ENCODE peak calls at places on chromosomes 3 and 15, in five cellular contexts. N, M, Q, L and F are unnamed samples. For H3K9me3 and H3K36me3, the result is how much of the 10 kb centered on the place peaks cover.

GRCh38 chr15:65175511-65175910 is 9.6 kb downstream of the CLPX start:
- DNase-seq in N (no peak), Q (no peak), M (no peak), L (no peak), F (no peak)

GRCh38 chr15:87672309-87672897 is 584.1 kb downstream of the NTRK3 start:
- DNase-seq in Q (no peak), M (no peak), L (no peak), N (no peak), F (no peak)

GRCh38 chr3:54424283-54424682 is 301.9 kb downstream of the CACNA2D3 start:
- DNase-seq in M (no peak), N (no peak), Q (no peak), L (no peak), F (no peak)

GRCh38 chr15:63191895-63192603 is 2.6 kb downstream of the RAB8B start:
- DNase-seq in N (no peak), Q (no peak), L (no peak), M (no peak), F (peak)

GRCh38 chr3:170740726-170741591 is 129.0 kb downstream of the RPL22L1 start:
- DNase-seq in L (peak), N (peak), M (no peak), Q (no peak), F (no peak)

GRCh38 chr3:86938706-86939105 is 52.2 kb downstream of the VGLL3 start:
- DNase-seq in N (no peak), Q (no peak), L (no peak), M (no peak), F (no peak)

GRCh38 chr3:18354706-18355105 is 70.4 kb downstream of the SATB1 start:
- DNase-seq in L (no peak), N (no peak), M (no peak), Q (no peak), F (no peak)

GRCh38 chr3:124883766-124884473 is 3.2 kb downstream of the ITGB5 start:
- DNase-seq in L (no peak), M (no peak), Q (no peak), N (no peak), F (no peak)

GRCh38 chr3:185976977-185977678 is 39.3 kb upstream of the TRA2B start:
- DNase-seq in N (peak), M (peak), L (peak), Q (peak), F (peak)

GRCh38 chr3:188233320-188233719 is 79.4 kb downstream of the LPP start:
- DNase-seq in L (no peak), Q (no peak), N (no peak), M (no peak), F (no peak)

GRCh38 chr3:188658606-188659005 is 504.6 kb downstream of the LPP start:
- DNase-seq in Q (no peak), N (no peak), L (no peak), M (no peak), F (no peak)

GRCh38 chr3:151268267-151269235 is 9.8 kb downstream of the P2RY14 start:
- DNase-seq in L (no peak), M (no peak), Q (no peak), N (no peak), F (peak)

GRCh38 chr3:46027736-46028397 is 584 bp upstream of the XCR1 start:
- DNase-seq in Q (no peak), M (no peak), N (no peak), L (no peak), F (no peak)

GRCh38 chr3:153669527-153669926 is 451.7 kb upstream of the ARHGEF26 start:
- DNase-seq in M (no peak), N (no peak), L (no peak), Q (no peak), F (no peak)

GRCh38 chr3:39724233-39724846 is 85.1 kb upstream of the MYRIP start:
- DNase-seq in L (no peak), N (no peak), M (no peak), Q (no peak), F (no peak)

GRCh38 chr3:56917337-56917697 is 115.6 kb upstream of the ARHGEF3 start:
- DNase-seq in M (no peak), N (no peak), L (no peak), Q (no peak), F (no peak)

GRCh38 chr3:72047472-72047871 is 262.5 kb upstream of the PROK2 start:
- DNase-seq in M (no peak), Q (no peak), L (no peak), N (no peak), F (no peak)

GRCh38 chr3:11091088-11091590 is 63.2 kb upstream of the HRH1 start:
- DNase-seq in M (no peak), L (no peak), Q (no peak), N (no peak), F (no peak)

GRCh38 chr3:127770671-127771370 is 51.5 kb downstream of the MGLL start:
- DNase-seq in Q (no peak), L (no peak), N (no peak), M (no peak), F (no peak)

GRCh38 chr3:162295323-162295983 is 798.8 kb downstream of the OTOL1 start:
- DNase-seq in N (no peak), M (no peak), Q (no peak), L (no peak), F (no peak)

GRCh38 chr3:47260605-47261004 is 22.0 kb downstream of the KIF9 start:
- DNase-seq in N (no peak), Q (no peak), L (no peak), M (no peak), F (no peak)

GRCh38 chr3:183446838-183447205 is 18.4 kb upstream of the MCF2L2 start:
- DNase-seq in L (no peak), M (no peak), N (no peak), Q (no peak), F (no peak)

GRCh38 chr15:72540606-72541237 is 66.6 kb downstream of the ARIH1 start:
- DNase-seq in Q (no peak), M (no peak), L (no peak), N (no peak), F (no peak)

GRCh38 chr15:69809421-69809820 is 288.3 kb downstream of the TLE3 start:
- DNase-seq in Q (no peak), N (no peak), M (no peak), L (no peak), F (no peak)

GRCh38 chr15:75107905-75108838 is 84.8 kb downstream of the PPCDC start:
- DNase-seq in Q (no peak), L (peak), M (peak), N (no peak), F (peak)

GRCh38 chr3:141686477-141687280 is 51.4 kb upstream of the RNF7 start:
- DNase-seq in M (peak), L (peak), N (peak), Q (peak), F (no peak)

GRCh38 chr15:45162771-45163507 is 24.8 kb downstream of the SHF start:
- DNase-seq in L (peak), M (peak), N (peak), Q (peak), F (peak)

GRCh38 chr3:129560269-129560787 is 17.4 kb downstream of the H1-8 start:
- DNase-seq in Q (no peak), N (no peak), M (no peak), L (peak), F (no peak)

GRCh38 chr3:154220462-154220861 is 99.3 kb downstream of the ARHGEF26 start:
- DNase-seq in M (no peak), N (no peak), Q (peak), L (no peak), F (no peak)

GRCh38 chr3:61639991-61640390 is 78.6 kb downstream of the PTPRG start:
- DNase-seq in Q (no peak), L (no peak), N (no peak), M (no peak), F (no peak)

GRCh38 chr3:188279696-188280398 is 125.9 kb downstream of the LPP start:
- DNase-seq in M (no peak), N (no peak), Q (no peak), L (no peak), F (no peak)

DNA sequence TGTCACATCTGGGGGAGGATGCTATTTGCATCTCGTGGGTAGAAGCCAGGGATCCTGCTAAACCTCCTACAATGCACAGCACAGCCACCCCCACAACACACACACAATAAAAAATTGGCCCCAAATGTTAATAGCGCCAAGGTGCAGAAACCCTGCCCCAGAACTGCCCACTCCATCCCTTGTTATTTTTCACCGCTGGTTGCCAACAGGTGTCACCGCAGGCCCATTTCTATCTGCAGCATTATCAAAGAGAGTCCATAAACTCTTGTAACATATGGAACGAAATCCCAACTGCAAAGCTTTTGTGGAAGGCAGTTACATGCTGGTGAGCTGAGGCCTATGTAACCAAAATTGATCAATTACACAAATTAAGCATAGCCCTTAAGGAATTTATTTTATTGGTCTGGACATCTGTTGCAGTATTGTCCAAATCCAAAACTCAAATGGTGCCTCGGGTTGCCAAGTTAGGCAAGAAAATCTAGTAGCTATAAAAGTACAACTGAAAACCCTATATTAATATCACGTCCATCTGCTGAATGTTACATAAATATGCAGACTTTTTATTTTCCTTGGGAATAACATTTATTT is 66.2 kb downstream of the SAMMSON start:
- DNase-seq in Q (no peak), M (peak), N (no peak), L (no peak), F (no peak)
- TF ChIP-seq CTCF in Q (no peak), M (no peak), N (no peak), L (no peak), F (no peak)

GRCh38 chr3:123842711-123843110 is 41.4 kb downstream of the MYLK start:
- DNase-seq in N (no peak), Q (no peak), M (no peak), L (no peak), F (no peak)
- H3K9me3 ChIP-seq in N (under half), Q (under half), M (under half), L (under half), F (under half)

GRCh38 chr3:197866035-197866434 is 75.0 kb downstream of the LRCH3 start:
- DNase-seq in M (no peak), Q (no peak), L (no peak), N (no peak), F (no peak)
- H3K36me3 ChIP-seq in M (half or more), Q (under half), L (under half), N (under half), F (under half)

GRCh38 chr3:43757613-43758012 is 66.9 kb downstream of the ABHD5 start:
- DNase-seq in Q (no peak), L (no peak), N (no peak), M (no peak), F (no peak)
- TF ChIP-seq CTCF in Q (no peak), L (no peak), N (no peak), M (no peak), F (no peak)

GRCh38 chr3:23484386-23484785 is 281.3 kb downstream of the UBE2E2 start:
- DNase-seq in N (no peak), M (no peak), L (no peak), Q (no peak), F (no peak)
- H3K9me3 ChIP-seq in N (under half), M (under half), L (under half), Q (under half), F (under half)

DNA sequence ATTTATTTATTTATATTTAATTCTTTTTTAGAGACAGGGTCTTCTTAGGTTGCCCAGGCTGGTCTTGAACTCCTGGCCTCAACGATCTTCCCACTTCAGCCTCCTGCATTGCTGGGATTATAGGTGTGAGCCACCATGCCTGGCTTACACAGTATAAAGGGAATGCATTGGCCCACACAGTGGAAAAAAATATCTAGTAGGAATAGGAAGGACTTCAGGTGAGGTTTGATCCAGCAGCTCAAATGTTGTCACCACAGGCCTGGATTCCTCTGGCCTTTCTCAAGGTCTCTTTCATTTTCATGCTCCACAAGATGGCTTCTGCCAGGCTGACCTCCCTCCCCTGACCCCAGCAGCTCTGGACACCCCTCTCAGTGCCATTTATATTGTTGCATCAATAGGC is 2.1 kb upstream of the SPTBN5 start:
- DNase-seq in N (no peak), L (no peak), Q (no peak), M (no peak), F (no peak)
- H3K36me3 ChIP-seq in N (under half), L (under half), Q (under half), M (under half), F (under half)

GRCh38 chr3:50519471-50520089 is 16.1 kb upstream of the CACNA2D2 start:
- DNase-seq in Q (peak), M (peak), L (peak), N (peak), F (peak)
- TF ChIP-seq CTCF in Q (peak), M (peak), L (peak), N (peak), F (peak)

GRCh38 chr15:95716708-95717107 is 613.8 kb upstream of the NR2F2 start:
- DNase-seq in L (no peak), N (no peak), Q (no peak), M (no peak), F (no peak)
- H3K9me3 ChIP-seq in L (under half), N (under half), Q (under half), M (under half), F (under half)

GRCh38 chr3:42871592-42872196 is 4.0 kb downstream of the CYP8B1 start:
- DNase-seq in Q (no peak), N (no peak), M (no peak), L (peak), F (no peak)
- H3K36me3 ChIP-seq in Q (under half), N (under half), M (under half), L (under half), F (under half)